ENCODE peak calls at places on chromosomes 16 and 17, in nine cellular contexts. A is HCT116; O is MM.1S; D is CD8-positive, alpha-beta T cell; T is left ventricle myocardium inferior; Z is tibial artery; C is endodermal cell; H is fibroblast of lung; Y is CD8-positive, alpha-beta memory T cell. W is an unnamed sample. For H3K4me1, the result is how much of the 10 kb centered on the place peaks cover.

GRCh38 chr16:74225278-74225677 is 71.3 kb upstream of the PSMD7 start:
- DNase-seq in A (no peak), O (no peak), D (no peak), T (no peak), Z (no peak), C (no peak), H (peak), Y (no peak), W (no peak)

GRCh38 chr16:89507834-89508590 is at the start of gene SPG7:
- DNase-seq in A (peak), O (peak), D (peak), T (peak), Z (peak), C (peak), H (peak), Y (peak), W (no peak)

GRCh38 chr17:5533486-5534315 is 47.3 kb downstream of the MIS12 start:
- DNase-seq in A (no peak), O (no peak), D (no peak), T (no peak), Z (no peak), C (no peak), H (no peak), Y (no peak), W (no peak)

GRCh38 chr17:15944720-15945492 is at the start of gene ADORA2B:
- DNase-seq in A (no peak), O (no peak), D (peak), T (peak), Z (no peak), C (peak), H (peak), Y (peak), W (no peak)

GRCh38 chr17:39677072-39677471 is 8.8 kb downstream of the PNMT start:
- DNase-seq in A (no peak), O (no peak), D (no peak), T (no peak), Z (no peak), C (no peak), H (no peak), Y (no peak), W (no peak)

GRCh38 chr17:79904865-79905264 is 65.6 kb upstream of the CBX4 start:
- DNase-seq in A (no peak), O (no peak), D (no peak), T (no peak), Z (peak), C (peak), H (no peak), Y (no peak), W (no peak)

GRCh38 chr17:57440522-57441269 is 184.4 kb downstream of the MSI2 start:
- DNase-seq in A (peak), O (no peak), D (peak), T (peak), Z (peak), C (peak), H (peak), Y (peak), W (no peak)

GRCh38 chr16:54815177-54815576 is 115.5 kb upstream of the IRX5 start:
- DNase-seq in A (no peak), O (no peak), D (no peak), T (peak), Z (no peak), C (no peak), H (no peak), Y (no peak), W (no peak)

GRCh38 chr16:13154799-13155198 is 253.4 kb downstream of the SHISA9 start:
- DNase-seq in A (no peak), O (no peak), D (no peak), T (no peak), Z (no peak), C (no peak), H (no peak), Y (no peak), W (no peak)

GRCh38 chr17:9252525-9252924 is 231.2 kb downstream of the NTN1 start:
- DNase-seq in A (no peak), O (no peak), D (no peak), T (no peak), Z (no peak), C (no peak), H (no peak), Y (no peak), W (no peak)

GRCh38 chr16:2775765-2776499 is 1.1 kb downstream of the ELOB start:
- DNase-seq in A (no peak), O (no peak), D (no peak), T (no peak), Z (no peak), C (no peak), H (no peak), Y (peak), W (no peak)

GRCh38 chr16:66588981-66589713 is 9.9 kb downstream of the CMTM2 start:
- DNase-seq in A (no peak), O (peak), D (peak), T (no peak), Z (no peak), C (peak), H (peak), Y (peak), W (no peak)

GRCh38 chr17:67256075-67256732 is 11.2 kb upstream of the HELZ start:
- DNase-seq in A (no peak), O (no peak), D (no peak), T (no peak), Z (no peak), C (no peak), H (no peak), Y (no peak), W (no peak)

GRCh38 chr16:56832768-56833167 is 32.2 kb upstream of the SLC12A3 start:
- DNase-seq in A (no peak), O (no peak), D (no peak), T (no peak), Z (no peak), C (no peak), H (no peak), Y (no peak), W (no peak)

GRCh38 chr17:80069886-80070177 is 31.5 kb upstream of the GAA start:
- DNase-seq in A (no peak), O (no peak), D (no peak), T (no peak), Z (peak), C (no peak), H (peak), Y (no peak), W (no peak)

GRCh38 chr17:9273334-9274118 is 252.2 kb downstream of the NTN1 start:
- DNase-seq in A (no peak), O (no peak), D (no peak), T (peak), Z (no peak), C (peak), H (peak), Y (no peak), W (no peak)

DNA sequence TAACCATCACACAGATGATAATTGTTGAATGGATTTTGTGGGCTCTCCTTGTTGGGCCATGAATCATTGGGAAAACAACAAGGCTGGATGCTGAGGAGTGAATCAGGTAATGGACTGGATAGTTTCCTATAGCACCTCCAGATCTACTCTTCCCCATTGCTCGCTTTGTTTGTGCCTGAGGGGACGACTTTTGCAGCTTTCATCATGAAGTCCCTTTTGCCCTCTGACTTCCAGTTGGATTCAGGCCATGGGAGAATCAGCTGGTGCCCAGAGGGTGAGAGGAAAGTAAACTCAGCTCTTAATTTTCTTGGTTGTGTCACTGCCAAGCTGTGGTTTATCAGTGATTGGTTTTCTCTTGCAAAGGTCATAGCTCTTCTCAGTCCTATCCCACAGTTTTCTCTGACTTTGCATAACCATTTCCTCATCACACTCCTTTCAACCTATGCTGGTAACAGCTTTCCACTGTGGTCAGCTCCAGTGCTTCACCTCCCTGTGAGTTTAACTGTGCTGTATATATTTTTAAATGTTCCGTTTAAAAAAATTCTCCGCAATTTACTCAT is 200.0 kb downstream of the KCNJ2 start:
- DNase-seq in A (no peak), O (no peak), D (no peak), T (no peak), Z (no peak), C (no peak), H (no peak), Y (no peak), W (no peak)
- H3K4me1 ChIP-seq in A (under half), O (under half), D (under half), T (under half), Z (under half), C (under half), H (under half), Y (under half), W (under half)

GRCh38 chr16:71927787-71928186 is 32.5 kb downstream of the IST1 start:
- DNase-seq in A (no peak), O (no peak), D (no peak), T (peak), Z (no peak), C (no peak), H (no peak), Y (no peak), W (no peak)
- H3K4me1 ChIP-seq in A (under half), O (under half), D (under half), T (half or more), Z (under half), C (under half), H (under half), Y (under half), W (under half)

GRCh38 chr17:68468334-68468733 is 11.0 kb upstream of the WIPI1 start:
- DNase-seq in A (no peak), O (no peak), D (no peak), T (no peak), Z (no peak), C (no peak), H (no peak), Y (no peak), W (no peak)

GRCh38 chr17:68463211-68463990 is 6.1 kb upstream of the WIPI1 start:
- DNase-seq in A (no peak), O (no peak), D (no peak), T (no peak), Z (no peak), C (no peak), H (no peak), Y (no peak), W (no peak)

GRCh38 chr17:68470959-68471358 is 13.7 kb upstream of the WIPI1 start:
- DNase-seq in A (no peak), O (no peak), D (no peak), T (no peak), Z (no peak), C (no peak), H (no peak), Y (no peak), W (no peak)

DNA sequence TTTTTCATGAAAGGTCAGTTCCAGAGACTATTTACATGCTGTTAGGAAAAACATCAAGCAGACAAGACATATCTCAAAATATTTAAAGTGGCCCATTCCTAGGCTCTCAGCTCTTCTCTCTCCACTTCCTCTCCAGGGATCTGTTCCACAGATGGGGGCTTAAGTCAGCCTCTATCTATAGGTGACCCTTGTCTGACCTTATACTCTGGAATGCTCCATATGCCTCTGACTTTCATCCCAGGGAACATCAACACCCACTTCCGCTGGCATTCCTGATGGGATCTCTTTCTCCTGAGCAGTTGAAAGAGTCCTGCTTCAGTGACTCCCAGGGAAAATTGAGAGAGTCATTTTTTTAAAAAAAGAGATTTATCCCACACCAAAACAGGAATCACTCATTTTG is 11.5 kb upstream of the WIPI1 start:
- DNase-seq in A (no peak), O (no peak), D (no peak), T (no peak), Z (no peak), C (peak), H (no peak), Y (no peak), W (no peak)
- H3K4me1 ChIP-seq in A (under half), O (under half), D (under half), T (under half), Z (under half), C (under half), H (under half), Y (under half), W (under half)

GRCh38 chr16:88445583-88445960 is 7.5 kb upstream of the ZFPM1 start:
- DNase-seq in A (no peak), O (no peak), D (no peak), T (no peak), Z (no peak), C (no peak), H (no peak), Y (no peak), W (no peak)

GRCh38 chr16:88446736-88447135 is 6.3 kb upstream of the ZFPM1 start:
- DNase-seq in A (no peak), O (no peak), D (no peak), T (no peak), Z (no peak), C (no peak), H (no peak), Y (no peak), W (no peak)

GRCh38 chr16:88444826-88445582 is 8.1 kb upstream of the ZFPM1 start:
- DNase-seq in A (no peak), O (no peak), D (no peak), T (no peak), Z (no peak), C (no peak), H (no peak), Y (no peak), W (no peak)

GRCh38 chr16:88447881-88448280 is 5.2 kb upstream of the ZFPM1 start:
- DNase-seq in A (no peak), O (no peak), D (no peak), T (no peak), Z (no peak), C (no peak), H (no peak), Y (no peak), W (no peak)

GRCh38 chr16:88446061-88446460 is 7.0 kb upstream of the ZFPM1 start:
- DNase-seq in A (no peak), O (no peak), D (no peak), T (no peak), Z (no peak), C (no peak), H (no peak), Y (no peak), W (no peak)
- H3K4me1 ChIP-seq in A (under half), O (under half), D (under half), T (under half), Z (under half), C (under half), H (under half), Y (under half), W (under half)

GRCh38 chr17:2094891-2095535 is 40.1 kb downstream of the HIC1 start:
- DNase-seq in A (no peak), O (no peak), D (no peak), T (peak), Z (peak), C (peak), H (peak), Y (no peak), W (no peak)

GRCh38 chr17:2093349-2093748 is 38.4 kb downstream of the HIC1 start:
- DNase-seq in A (no peak), O (no peak), D (no peak), T (no peak), Z (no peak), C (peak), H (no peak), Y (no peak), W (no peak)

GRCh38 chr17:2090210-2090641 is 35.3 kb downstream of the HIC1 start:
- DNase-seq in A (no peak), O (no peak), D (no peak), T (no peak), Z (no peak), C (no peak), H (no peak), Y (no peak), W (no peak)

GRCh38 chr17:2090804-2091534 is 36.1 kb downstream of the HIC1 start:
- DNase-seq in A (no peak), O (no peak), D (no peak), T (peak), Z (peak), C (peak), H (peak), Y (no peak), W (peak)

GRCh38 chr17:2092253-2092652 is 37.4 kb downstream of the HIC1 start:
- DNase-seq in A (no peak), O (no peak), D (no peak), T (no peak), Z (no peak), C (peak), H (no peak), Y (no peak), W (no peak)
- H3K4me1 ChIP-seq in A (under half), O (under half), D (under half), T (half or more), Z (under half), C (under half), H (under half), Y (under half), W (under half)

DNA sequence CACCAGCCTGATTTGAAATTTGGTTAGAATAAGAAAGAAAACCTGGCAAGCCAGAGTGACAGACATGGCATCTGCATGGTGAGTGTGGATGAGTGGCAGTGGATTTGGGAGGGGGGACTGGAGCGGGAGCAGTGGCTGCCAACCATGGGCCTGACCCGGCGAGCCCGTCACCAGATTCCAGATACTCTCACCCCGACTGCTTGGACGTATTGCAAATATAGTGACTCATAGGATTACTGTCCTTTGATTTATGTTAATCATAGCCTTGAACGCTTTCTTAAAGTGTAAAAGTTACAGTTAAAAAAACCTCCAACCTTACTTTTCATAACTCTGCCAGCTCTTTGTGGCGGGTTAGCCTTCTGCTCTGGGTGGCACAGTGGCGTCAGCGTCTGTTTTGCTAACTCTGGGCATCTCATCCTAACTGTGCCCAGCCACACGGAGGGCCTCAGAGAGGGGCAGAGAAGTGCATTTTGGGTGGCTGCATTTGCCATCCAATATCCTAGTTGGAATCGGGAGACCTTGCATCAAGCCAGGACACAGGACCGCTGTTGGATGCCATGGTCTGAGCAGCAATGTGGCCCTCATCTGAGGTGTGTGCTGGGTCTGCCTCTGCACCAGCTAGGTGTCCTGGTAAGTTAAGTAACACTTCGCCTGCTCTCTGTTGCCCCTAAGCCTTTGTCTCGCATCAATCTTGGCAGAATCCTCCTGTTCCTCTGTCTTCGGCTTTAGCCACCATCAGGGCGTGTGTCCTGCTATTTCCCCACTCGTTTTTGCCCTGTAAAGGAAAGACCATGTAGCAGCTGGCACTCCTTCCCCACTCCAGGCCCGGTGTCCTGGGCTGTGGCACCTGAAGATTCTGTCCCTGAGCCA is 26.6 kb upstream of the FOXK2 start:
- DNase-seq in A (no peak), O (no peak), D (no peak), T (no peak), Z (no peak), C (no peak), H (peak), Y (no peak), W (no peak)
- H3K4me1 ChIP-seq in A (half or more), O (under half), D (under half), T (under half), Z (under half), C (under half), H (under half), Y (under half), W (under half)

GRCh38 chr17:61379457-61380216 is 20.0 kb upstream of the TBX2 start:
- DNase-seq in A (no peak), O (no peak), D (no peak), T (no peak), Z (no peak), C (no peak), H (no peak), Y (no peak), W (no peak)
- H3K4me1 ChIP-seq in A (under half), O (under half), D (under half), T (under half), Z (under half), C (under half), H (under half), Y (under half), W (under half)

DNA sequence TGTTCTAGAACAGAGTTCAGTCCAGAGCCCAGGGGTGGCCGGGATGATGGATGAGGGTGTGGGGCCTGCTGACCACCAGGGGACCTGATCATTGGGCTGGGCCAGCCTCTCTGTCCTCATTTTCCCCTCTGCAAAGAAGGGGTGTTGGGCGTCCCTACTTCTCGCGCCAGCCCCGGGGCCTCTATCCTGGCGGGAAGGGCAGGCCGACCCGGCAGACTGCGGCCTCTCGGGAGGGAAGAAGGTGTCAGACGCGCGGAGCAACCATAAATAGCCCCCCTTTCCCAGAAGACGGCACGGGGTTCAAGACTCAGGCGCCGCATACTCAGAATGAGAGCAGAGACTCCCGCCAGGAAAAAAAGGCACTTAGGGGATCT is 1.9 kb upstream of the CACNA1G start:
- DNase-seq in A (no peak), O (no peak), D (no peak), T (no peak), Z (no peak), C (no peak), H (no peak), Y (no peak), W (no peak)
- H3K4me1 ChIP-seq in A (under half), O (under half), D (under half), T (under half), Z (under half), C (under half), H (under half), Y (under half), W (under half)

DNA sequence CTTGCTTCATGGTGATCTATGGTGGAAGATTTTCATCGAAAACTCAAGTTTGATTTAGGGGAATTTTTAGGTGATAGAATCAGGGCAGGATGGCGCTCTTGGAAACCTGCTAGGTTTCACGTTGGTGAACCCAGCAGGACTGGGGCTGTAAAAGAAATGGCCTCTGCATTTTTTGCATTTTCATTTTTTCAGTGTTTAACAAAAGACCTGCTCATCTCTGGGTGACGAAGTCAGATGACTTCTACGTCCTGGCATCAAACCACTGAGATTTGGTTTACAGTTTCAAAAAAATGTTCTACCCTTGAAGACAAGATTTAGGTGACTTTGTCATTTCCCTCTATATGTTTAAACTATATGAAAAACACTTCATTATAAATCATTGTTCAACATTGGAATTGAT is 1.9 kb downstream of the PGS1 start:
- DNase-seq in A (no peak), O (no peak), D (no peak), T (no peak), Z (no peak), C (no peak), H (no peak), Y (no peak), W (no peak)
- H3K4me1 ChIP-seq in A (under half), O (under half), D (half or more), T (half or more), Z (under half), C (under half), H (under half), Y (half or more), W (under half)

GRCh38 chr17:46181940-46182339 is 11.3 kb downstream of the KANSL1 start:
- DNase-seq in A (no peak), O (no peak), D (no peak), T (no peak), Z (no peak), C (no peak), H (no peak), Y (no peak), W (no peak)
- H3K4me1 ChIP-seq in A (under half), O (under half), D (half or more), T (half or more), Z (under half), C (under half), H (under half), Y (half or more), W (under half)

W was measured in iPS DF 6.9.